ENCODE peak calls at places on chromosomes 4 and X, in ten cellular contexts. One of them, this sample, is unnamed.

GRCh38 chrX:114976321-114976720 is 41.1 kb downstream of the IL13RA2 start:
- DNase-seq in heart left ventricle: no peak
- DNase-seq in suprapubic skin: no peak
- DNase-seq in body of pancreas: no peak
- DNase-seq in fibroblast of pulmonary artery: peak; percentile 54
- DNase-seq in BE2C: no peak
- DNase-seq in cardiac fibroblast: peak; percentile 36
- DNase-seq in lower lobe of right lung: no peak
- DNase-seq in IMR-90: peak; percentile 19
- DNase-seq in psoas muscle: no peak
- DNase-seq in this sample: no peak

GRCh38 chr4:555566-556275 is 20.4 kb downstream of the TMEM271 start:
- DNase-seq in IMR-90: no peak
- DNase-seq in heart left ventricle: no peak
- DNase-seq in lower lobe of right lung: no peak
- DNase-seq in fibroblast of pulmonary artery: no peak
- DNase-seq in body of pancreas: no peak
- DNase-seq in suprapubic skin: no peak
- DNase-seq in cardiac fibroblast: no peak
- DNase-seq in psoas muscle: no peak
- DNase-seq in BE2C: no peak
- DNase-seq in this sample: no peak

GRCh38 chrX:123731987-123732678 is 719 bp downstream of the THOC2 start:
- DNase-seq in heart left ventricle: peak; percentile 18
- DNase-seq in BE2C: peak; percentile 13
- DNase-seq in cardiac fibroblast: peak; percentile 34
- DNase-seq in body of pancreas: no peak
- DNase-seq in IMR-90: peak; percentile 10
- DNase-seq in psoas muscle: no peak
- DNase-seq in lower lobe of right lung: no peak
- DNase-seq in suprapubic skin: peak; percentile 63
- DNase-seq in fibroblast of pulmonary artery: no peak
- DNase-seq in this sample: no peak

GRCh38 chrX:43860646-43861370 is 21.4 kb downstream of the MAOB start:
- DNase-seq in BE2C: no peak
- DNase-seq in IMR-90: peak; percentile 1
- DNase-seq in cardiac fibroblast: peak; percentile 77
- DNase-seq in lower lobe of right lung: no peak
- DNase-seq in heart left ventricle: peak; percentile 24
- DNase-seq in fibroblast of pulmonary artery: peak; percentile 76
- DNase-seq in body of pancreas: peak; percentile 58
- DNase-seq in suprapubic skin: no peak
- DNase-seq in psoas muscle: no peak
- DNase-seq in this sample: no peak

GRCh38 chr4:144421839-144422565 is 224.0 kb upstream of the HHIP start:
- DNase-seq in cardiac fibroblast: no peak
- DNase-seq in suprapubic skin: no peak
- DNase-seq in lower lobe of right lung: no peak
- DNase-seq in heart left ventricle: no peak
- DNase-seq in psoas muscle: no peak
- DNase-seq in body of pancreas: no peak
- DNase-seq in IMR-90: no peak
- DNase-seq in BE2C: no peak
- DNase-seq in fibroblast of pulmonary artery: peak; percentile 39
- DNase-seq in this sample: no peak

GRCh38 chr4:24235609-24236008 is 345.8 kb upstream of the PPARGC1A start:
- DNase-seq in heart left ventricle: no peak
- DNase-seq in IMR-90: peak; percentile 12
- DNase-seq in BE2C: no peak
- DNase-seq in fibroblast of pulmonary artery: no peak
- DNase-seq in psoas muscle: no peak
- DNase-seq in suprapubic skin: no peak
- DNase-seq in lower lobe of right lung: no peak
- DNase-seq in cardiac fibroblast: no peak
- DNase-seq in body of pancreas: no peak
- DNase-seq in this sample: no peak

GRCh38 chrX:46912098-46912672 is at the start of gene JADE3:
- DNase-seq in body of pancreas: peak; percentile 79
- DNase-seq in psoas muscle: peak; percentile 71
- DNase-seq in IMR-90: peak; percentile 56
- DNase-seq in heart left ventricle: peak; percentile 78
- DNase-seq in fibroblast of pulmonary artery: peak; percentile 77
- DNase-seq in lower lobe of right lung: peak; percentile 83
- DNase-seq in suprapubic skin: peak; percentile 68
- DNase-seq in BE2C: peak; percentile 81
- DNase-seq in cardiac fibroblast: peak; percentile 79
- DNase-seq in this sample: peak; percentile 7

GRCh38 chr4:1375051-1375721 is 28.2 kb downstream of the UVSSA start:
- DNase-seq in body of pancreas: peak; percentile 9
- DNase-seq in BE2C: peak; percentile 7
- DNase-seq in psoas muscle: no peak
- DNase-seq in suprapubic skin: peak; percentile 44
- DNase-seq in lower lobe of right lung: peak; percentile 33
- DNase-seq in fibroblast of pulmonary artery: no peak
- DNase-seq in heart left ventricle: no peak
- DNase-seq in cardiac fibroblast: no peak
- DNase-seq in IMR-90: no peak
- DNase-seq in this sample: no peak

DNA sequence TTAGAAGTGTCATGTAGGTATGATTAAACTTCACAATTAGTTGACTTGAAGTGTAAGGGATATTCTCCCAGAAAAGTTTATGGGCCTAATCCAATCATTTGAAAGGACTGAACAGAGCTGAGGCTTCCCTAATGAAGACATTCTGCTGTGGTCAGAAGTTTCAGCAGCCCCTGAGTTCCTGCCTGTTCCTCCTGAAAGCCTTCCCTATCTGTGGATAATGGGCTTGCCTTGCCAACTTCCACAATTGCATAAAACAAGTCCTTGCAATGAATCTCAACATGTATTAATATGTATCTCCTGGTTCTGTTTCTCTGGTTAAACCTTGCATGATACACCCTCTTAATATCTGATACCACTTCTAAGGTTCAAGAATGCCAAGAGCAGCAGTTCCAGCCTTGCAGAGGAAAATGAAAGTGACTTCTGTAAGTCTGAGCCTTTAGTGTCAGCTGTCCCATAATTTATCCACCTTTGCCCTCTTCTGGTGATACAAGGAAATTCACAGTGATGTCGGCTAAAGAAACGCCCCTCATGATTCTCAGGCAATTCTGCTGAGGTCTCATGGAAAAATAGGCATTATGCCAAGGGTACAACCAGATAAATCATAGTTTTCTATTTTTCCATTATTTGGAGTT is 172.4 kb upstream of the CXCL13 start:
- DNase-seq in lower lobe of right lung: no peak
- DNase-seq in heart left ventricle: no peak
- DNase-seq in BE2C: peak; percentile 13
- DNase-seq in cardiac fibroblast: peak; percentile 71
- DNase-seq in psoas muscle: no peak
- DNase-seq in suprapubic skin: no peak
- DNase-seq in body of pancreas: no peak
- DNase-seq in IMR-90: peak; percentile 2
- DNase-seq in fibroblast of pulmonary artery: peak; percentile 60
- DNase-seq in this sample: peak; percentile 25
- TF ChIP-seq CTCF in lower lobe of right lung: peak; percentile 55
- TF ChIP-seq CTCF in heart left ventricle: peak; percentile 39
- TF ChIP-seq CTCF in BE2C: peak; percentile 62
- TF ChIP-seq CTCF in cardiac fibroblast: peak; percentile 48
- TF ChIP-seq CTCF in psoas muscle: peak; percentile 54
- TF ChIP-seq CTCF in suprapubic skin: peak; percentile 36
- TF ChIP-seq CTCF in body of pancreas: peak; percentile 43
- TF ChIP-seq CTCF in IMR-90: peak; percentile 19
- TF ChIP-seq CTCF in fibroblast of pulmonary artery: peak; percentile 47
- TF ChIP-seq CTCF in this sample: peak; percentile 55

GRCh38 chrX:55713635-55714034 is 3.9 kb upstream of the RRAGB start:
- DNase-seq in body of pancreas: no peak
- DNase-seq in psoas muscle: no peak
- DNase-seq in lower lobe of right lung: no peak
- DNase-seq in heart left ventricle: no peak
- DNase-seq in BE2C: no peak
- DNase-seq in IMR-90: no peak
- DNase-seq in fibroblast of pulmonary artery: no peak
- DNase-seq in cardiac fibroblast: no peak
- DNase-seq in suprapubic skin: no peak
- DNase-seq in this sample: no peak

GRCh38 chrX:55716937-55717336 is 612 bp upstream of the RRAGB start:
- DNase-seq in heart left ventricle: no peak
- DNase-seq in body of pancreas: no peak
- DNase-seq in cardiac fibroblast: no peak
- DNase-seq in lower lobe of right lung: no peak
- DNase-seq in psoas muscle: no peak
- DNase-seq in fibroblast of pulmonary artery: no peak
- DNase-seq in IMR-90: no peak
- DNase-seq in suprapubic skin: no peak
- DNase-seq in BE2C: no peak
- DNase-seq in this sample: no peak

GRCh38 chrX:55714111-55714510 is 3.4 kb upstream of the RRAGB start:
- DNase-seq in fibroblast of pulmonary artery: no peak
- DNase-seq in IMR-90: no peak
- DNase-seq in BE2C: no peak
- DNase-seq in psoas muscle: no peak
- DNase-seq in heart left ventricle: no peak
- DNase-seq in cardiac fibroblast: no peak
- DNase-seq in suprapubic skin: no peak
- DNase-seq in lower lobe of right lung: no peak
- DNase-seq in body of pancreas: no peak
- DNase-seq in this sample: no peak

GRCh38 chrX:55715847-55716246 is 1.7 kb upstream of the RRAGB start:
- DNase-seq in suprapubic skin: no peak
- DNase-seq in psoas muscle: no peak
- DNase-seq in lower lobe of right lung: no peak
- DNase-seq in BE2C: peak; percentile 4
- DNase-seq in fibroblast of pulmonary artery: no peak
- DNase-seq in IMR-90: no peak
- DNase-seq in heart left ventricle: no peak
- DNase-seq in body of pancreas: no peak
- DNase-seq in cardiac fibroblast: no peak
- DNase-seq in this sample: no peak

GRCh38 chrX:55717521-55718497 is at the start of gene RRAGB:
- DNase-seq in lower lobe of right lung: peak; percentile 95
- DNase-seq in BE2C: peak; percentile 93
- DNase-seq in cardiac fibroblast: peak; percentile 95
- DNase-seq in psoas muscle: peak; percentile 96
- DNase-seq in suprapubic skin: peak; percentile 95
- DNase-seq in body of pancreas: peak; percentile 94
- DNase-seq in fibroblast of pulmonary artery: peak; percentile 94
- DNase-seq in IMR-90: peak; percentile 91
- DNase-seq in heart left ventricle: peak; percentile 93
- DNase-seq in this sample: peak; percentile 73
- TF ChIP-seq CTCF in lower lobe of right lung: peak; percentile 53
- TF ChIP-seq CTCF in BE2C: peak; percentile 54
- TF ChIP-seq CTCF in cardiac fibroblast: peak; percentile 35
- TF ChIP-seq CTCF in psoas muscle: peak; percentile 46
- TF ChIP-seq CTCF in suprapubic skin: peak; percentile 34
- TF ChIP-seq CTCF in body of pancreas: peak; percentile 42
- TF ChIP-seq CTCF in fibroblast of pulmonary artery: peak; percentile 55
- TF ChIP-seq CTCF in IMR-90: peak; percentile 41
- TF ChIP-seq CTCF in heart left ventricle: peak; percentile 32
- TF ChIP-seq CTCF in this sample: peak; percentile 43

GRCh38 chr4:89915151-89915550 is 20.5 kb downstream of the MMRN1 start:
- DNase-seq in heart left ventricle: no peak
- DNase-seq in suprapubic skin: no peak
- DNase-seq in IMR-90: no peak
- DNase-seq in fibroblast of pulmonary artery: no peak
- DNase-seq in BE2C: no peak
- DNase-seq in cardiac fibroblast: no peak
- DNase-seq in psoas muscle: no peak
- DNase-seq in body of pancreas: no peak
- DNase-seq in lower lobe of right lung: no peak
- DNase-seq in this sample: no peak

GRCh38 chr4:89913623-89914022 is 19.0 kb downstream of the MMRN1 start:
- DNase-seq in cardiac fibroblast: no peak
- DNase-seq in lower lobe of right lung: no peak
- DNase-seq in IMR-90: no peak
- DNase-seq in suprapubic skin: no peak
- DNase-seq in body of pancreas: no peak
- DNase-seq in psoas muscle: no peak
- DNase-seq in BE2C: no peak
- DNase-seq in fibroblast of pulmonary artery: no peak
- DNase-seq in heart left ventricle: no peak
- DNase-seq in this sample: no peak

GRCh38 chr4:89915937-89916336 is 21.3 kb downstream of the MMRN1 start:
- DNase-seq in cardiac fibroblast: no peak
- DNase-seq in psoas muscle: no peak
- DNase-seq in fibroblast of pulmonary artery: no peak
- DNase-seq in suprapubic skin: no peak
- DNase-seq in lower lobe of right lung: no peak
- DNase-seq in body of pancreas: no peak
- DNase-seq in heart left ventricle: no peak
- DNase-seq in IMR-90: no peak
- DNase-seq in BE2C: no peak
- DNase-seq in this sample: no peak

GRCh38 chr4:89914609-89915008 is 20.0 kb downstream of the MMRN1 start:
- DNase-seq in psoas muscle: no peak
- DNase-seq in heart left ventricle: no peak
- DNase-seq in suprapubic skin: no peak
- DNase-seq in body of pancreas: no peak
- DNase-seq in cardiac fibroblast: no peak
- DNase-seq in BE2C: no peak
- DNase-seq in IMR-90: no peak
- DNase-seq in fibroblast of pulmonary artery: no peak
- DNase-seq in lower lobe of right lung: no peak
- DNase-seq in this sample: no peak
- TF ChIP-seq CTCF in psoas muscle: no peak
- TF ChIP-seq CTCF in heart left ventricle: no peak
- TF ChIP-seq CTCF in suprapubic skin: no peak
- TF ChIP-seq CTCF in body of pancreas: no peak
- TF ChIP-seq CTCF in cardiac fibroblast: no peak
- TF ChIP-seq CTCF in BE2C: no peak
- TF ChIP-seq CTCF in IMR-90: no peak
- TF ChIP-seq CTCF in fibroblast of pulmonary artery: no peak
- TF ChIP-seq CTCF in lower lobe of right lung: no peak
- TF ChIP-seq CTCF in this sample: no peak

GRCh38 chr4:123412700-123413512 is 16.3 kb downstream of the SPRY1 start:
- DNase-seq in body of pancreas: no peak
- DNase-seq in IMR-90: no peak
- DNase-seq in BE2C: no peak
- DNase-seq in suprapubic skin: no peak
- DNase-seq in lower lobe of right lung: no peak
- DNase-seq in cardiac fibroblast: peak; percentile 32
- DNase-seq in psoas muscle: no peak
- DNase-seq in heart left ventricle: no peak
- DNase-seq in fibroblast of pulmonary artery: no peak
- DNase-seq in this sample: no peak

GRCh38 chr4:123417813-123418212 is 21.2 kb downstream of the SPRY1 start:
- DNase-seq in heart left ventricle: no peak
- DNase-seq in psoas muscle: no peak
- DNase-seq in suprapubic skin: no peak
- DNase-seq in cardiac fibroblast: peak; percentile 18
- DNase-seq in body of pancreas: no peak
- DNase-seq in fibroblast of pulmonary artery: no peak
- DNase-seq in IMR-90: no peak
- DNase-seq in lower lobe of right lung: no peak
- DNase-seq in BE2C: no peak
- DNase-seq in this sample: no peak

GRCh38 chr4:123416462-123416861 is 19.9 kb downstream of the SPRY1 start:
- DNase-seq in BE2C: no peak
- DNase-seq in fibroblast of pulmonary artery: no peak
- DNase-seq in lower lobe of right lung: no peak
- DNase-seq in psoas muscle: no peak
- DNase-seq in IMR-90: no peak
- DNase-seq in body of pancreas: no peak
- DNase-seq in suprapubic skin: no peak
- DNase-seq in heart left ventricle: no peak
- DNase-seq in cardiac fibroblast: no peak
- DNase-seq in this sample: no peak

GRCh38 chr4:123418486-123418931 is 21.9 kb downstream of the SPRY1 start:
- DNase-seq in BE2C: no peak
- DNase-seq in lower lobe of right lung: no peak
- DNase-seq in cardiac fibroblast: peak; percentile 95
- DNase-seq in fibroblast of pulmonary artery: peak; percentile 96
- DNase-seq in heart left ventricle: no peak
- DNase-seq in suprapubic skin: no peak
- DNase-seq in IMR-90: peak; percentile 92
- DNase-seq in body of pancreas: peak; percentile 29
- DNase-seq in psoas muscle: no peak
- DNase-seq in this sample: peak; percentile 82

DNA sequence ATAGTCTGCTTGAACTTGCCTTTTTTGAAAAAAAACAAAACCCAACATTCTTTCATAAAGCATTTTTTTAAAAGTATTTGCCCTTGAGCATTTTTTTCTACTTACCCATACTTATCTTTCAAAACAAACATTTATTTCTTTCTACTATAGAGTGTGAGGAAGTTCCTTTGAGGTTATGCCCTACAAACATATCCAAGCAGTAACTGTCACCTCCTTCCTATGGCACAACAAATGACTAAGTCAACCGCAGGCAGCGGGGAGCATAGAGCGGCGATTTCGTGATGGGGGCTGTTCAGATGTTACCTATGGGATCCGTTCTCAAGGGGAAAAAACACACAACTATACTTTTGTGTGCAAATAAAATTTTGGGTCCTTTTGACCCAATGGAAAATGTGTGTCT is 19.4 kb downstream of the SPRY1 start:
- DNase-seq in cardiac fibroblast: peak; percentile 70
- DNase-seq in psoas muscle: no peak
- DNase-seq in body of pancreas: no peak
- DNase-seq in IMR-90: peak; percentile 45
- DNase-seq in suprapubic skin: no peak
- DNase-seq in fibroblast of pulmonary artery: peak; percentile 68
- DNase-seq in BE2C: no peak
- DNase-seq in heart left ventricle: no peak
- DNase-seq in lower lobe of right lung: no peak
- DNase-seq in this sample: no peak
- TF ChIP-seq CTCF in cardiac fibroblast: no peak
- TF ChIP-seq CTCF in psoas muscle: no peak
- TF ChIP-seq CTCF in body of pancreas: no peak
- TF ChIP-seq CTCF in IMR-90: no peak
- TF ChIP-seq CTCF in suprapubic skin: no peak
- TF ChIP-seq CTCF in fibroblast of pulmonary artery: no peak
- TF ChIP-seq CTCF in BE2C: no peak
- TF ChIP-seq CTCF in heart left ventricle: no peak
- TF ChIP-seq CTCF in lower lobe of right lung: no peak
- TF ChIP-seq CTCF in this sample: no peak

This sample was measured in AG09319.